ENCODE peak calls at places on chromosomes 2 and 18, in four cellular contexts. H is CD8-positive, alpha-beta memory T cell; X is heart right ventricle; D is right lobe of liver. P is an unnamed sample.

GRCh38 chr2:144914622-144915230 is 394.8 kb upstream of the ZEB2 start:
- DNase-seq in H (no peak), X (no peak), D (no peak), P (no peak)

GRCh38 chr2:130389363-130389762 is 33.5 kb downstream of the PTPN18 start:
- DNase-seq in H (no peak), X (no peak), D (no peak), P (no peak)

GRCh38 chr2:64652231-64653173 is 1.2 kb downstream of the SERTAD2 start:
- DNase-seq in H (no peak), X (peak), D (peak), P (no peak)

GRCh38 chr2:88227446-88227845 is 57.3 kb downstream of the THNSL2 start:
- DNase-seq in H (no peak), X (no peak), D (no peak), P (no peak)

GRCh38 chr2:101546376-101547058 is 71.6 kb upstream of the RFX8 start:
- DNase-seq in H (no peak), X (no peak), D (no peak), P (no peak)

GRCh38 chr18:13178976-13179375 is 39.6 kb upstream of the LDLRAD4 start:
- DNase-seq in H (no peak), X (no peak), D (no peak), P (no peak)

GRCh38 chr2:108243566-108243965 is 3.8 kb downstream of the SULT1C3 start:
- DNase-seq in H (no peak), X (no peak), D (no peak), P (no peak)

GRCh38 chr18:5625076-5625475 is 81.3 kb upstream of the EPB41L3 start:
- DNase-seq in H (no peak), X (no peak), D (no peak), P (no peak)

GRCh38 chr2:239502430-239503221 is 101.8 kb upstream of the HDAC4 start:
- DNase-seq in H (no peak), X (no peak), D (peak), P (no peak)

GRCh38 chr2:35114765-35115164 is 1240.8 kb upstream of the CRIM1 start:
- DNase-seq in H (no peak), X (no peak), D (no peak), P (no peak)

GRCh38 chr2:199201539-199201938 is 256.2 kb downstream of the SATB2 start:
- DNase-seq in H (no peak), X (no peak), D (no peak), P (no peak)

GRCh38 chr18:59072727-59073421 is 66.8 kb upstream of the SEC11C start:
- DNase-seq in H (no peak), X (no peak), D (no peak), P (no peak)

GRCh38 chr2:182447163-182447562 is 20.3 kb upstream of the PDE1A start:
- DNase-seq in H (no peak), X (no peak), D (no peak), P (no peak)

GRCh38 chr2:39881494-39881893 is 102.4 kb upstream of the THUMPD2 start:
- DNase-seq in H (no peak), X (no peak), D (no peak), P (no peak)

GRCh38 chr2:23828986-23829385 is 97.9 kb downstream of the ATAD2B start:
- DNase-seq in H (no peak), X (no peak), D (no peak), P (no peak)

GRCh38 chr2:242027676-242028450 is 158.3 kb downstream of the RTP5 start:
- DNase-seq in H (no peak), X (no peak), D (no peak), P (no peak)

GRCh38 chr2:223771480-223771879 is 65.9 kb downstream of the AP1S3 start:
- DNase-seq in H (no peak), X (no peak), D (no peak), P (no peak)

GRCh38 chr2:225290723-225291400 is 108.6 kb upstream of the NYAP2 start:
- DNase-seq in H (no peak), X (no peak), D (no peak), P (no peak)

GRCh38 chr2:61469424-61470121 is 1.3 kb downstream of the USP34 start:
- DNase-seq in H (peak), X (no peak), D (no peak), P (no peak)

GRCh38 chr18:62281684-62282083 is 43.4 kb upstream of the TNFRSF11A start:
- DNase-seq in H (no peak), X (no peak), D (no peak), P (no peak)

GRCh38 chr2:188527110-188527509 is 235.4 kb downstream of the GULP1 start:
- DNase-seq in H (no peak), X (no peak), D (no peak), P (no peak)

GRCh38 chr2:157764386-157764785 is 111.7 kb downstream of the ACVR1 start:
- DNase-seq in H (no peak), X (no peak), D (peak), P (no peak)

GRCh38 chr2:7686016-7686385 is 768.8 kb downstream of the RNF144A start:
- DNase-seq in H (no peak), X (no peak), D (no peak), P (no peak)

GRCh38 chr18:44229693-44230108 is 451.0 kb upstream of the SETBP1 start:
- DNase-seq in H (no peak), X (peak), D (no peak), P (no peak)

GRCh38 chr2:226320073-226320948 is 479.3 kb downstream of the IRS1 start:
- DNase-seq in H (no peak), X (no peak), D (no peak), P (no peak)

GRCh38 chr18:54752185-54752584 is 76.1 kb upstream of the RAB27B start:
- DNase-seq in H (no peak), X (no peak), D (no peak), P (no peak)

GRCh38 chr2:169091761-169092523 is 22.6 kb downstream of the DHRS9 start:
- DNase-seq in H (no peak), X (no peak), D (no peak), P (no peak)

GRCh38 chr18:3903341-3903740 is 453.4 kb downstream of the TGIF1 start:
- DNase-seq in H (no peak), X (no peak), D (no peak), P (no peak)

GRCh38 chr2:231709636-231709980 is 1.3 kb downstream of the PTMA start:
- DNase-seq in H (peak), X (peak), D (peak), P (no peak)

GRCh38 chr2:71556811-71557210 is 103.5 kb downstream of the DYSF start:
- DNase-seq in H (no peak), X (no peak), D (peak), P (no peak)

GRCh38 chr2:134207589-134208209 is 46.2 kb upstream of the MGAT5 start:
- DNase-seq in H (peak), X (peak), D (peak), P (peak)

GRCh38 chr2:11491348-11491930 is 25.5 kb upstream of the E2F6 start:
- DNase-seq in H (no peak), X (no peak), D (no peak), P (no peak)

GRCh38 chr2:60100034-60100433 is 453.4 kb downstream of the BCL11A start:
- DNase-seq in H (no peak), X (no peak), D (no peak), P (peak)

GRCh38 chr2:203714112-203714511 is 7.7 kb downstream of the CD28 start:
- DNase-seq in H (no peak), X (no peak), D (peak), P (no peak)

GRCh38 chr2:177552414-177553175 is 160.0 kb downstream of the AGPS start:
- DNase-seq in H (peak), X (peak), D (peak), P (peak)

GRCh38 chr2:172564376-172564775 is 8.5 kb downstream of the PDK1 start:
- DNase-seq in H (no peak), X (no peak), D (no peak), P (no peak)

GRCh38 chr2:96143231-96143847 is 1.9 kb downstream of the DUSP2 start:
- DNase-seq in H (no peak), X (no peak), D (peak), P (no peak)
- H3K4me3 ChIP-seq in H (peak), X (no peak), D (no peak), P (peak)

DNA sequence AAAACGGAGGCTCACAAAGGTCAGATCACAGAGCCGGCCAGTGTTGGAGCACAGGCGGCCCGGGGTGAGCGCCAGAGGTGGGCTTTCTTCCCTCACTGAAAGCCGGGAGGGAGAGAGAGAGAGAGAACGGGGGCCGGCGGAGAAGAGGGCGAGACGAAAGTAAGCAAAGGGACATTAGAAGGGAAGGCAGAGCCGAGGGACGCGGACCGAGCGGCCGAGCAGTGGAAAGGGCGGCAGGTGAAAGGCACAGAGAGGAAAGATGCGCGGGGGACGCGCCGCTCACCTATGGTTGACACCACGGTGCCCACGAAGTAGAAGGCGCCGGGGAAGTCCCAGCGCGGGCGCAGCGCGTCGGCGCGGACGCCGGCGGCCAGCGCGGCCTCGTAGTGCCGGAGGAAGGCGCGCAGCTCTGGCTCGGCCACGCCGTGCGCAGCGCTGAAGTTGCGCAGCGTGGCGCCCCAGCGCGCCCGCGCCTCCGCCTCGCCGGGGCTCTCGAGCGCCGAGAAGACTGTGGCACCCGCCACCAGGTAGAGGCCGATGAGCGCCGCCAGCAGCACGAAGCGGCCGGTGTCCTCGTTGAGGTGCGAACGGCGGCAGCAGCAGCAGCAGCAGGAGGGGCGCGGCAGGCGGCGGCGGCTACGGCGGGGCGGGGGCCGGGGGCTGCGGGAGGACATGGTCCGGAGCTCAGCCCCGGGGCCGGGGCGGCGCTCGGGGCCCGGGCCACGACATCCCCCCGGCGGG is 166.9 kb downstream of the MSH2 start:
- DNase-seq in H (no peak), X (no peak), D (no peak), P (no peak)
- H3K4me3 ChIP-seq in H (no peak), X (peak), D (no peak), P (no peak)

DNA sequence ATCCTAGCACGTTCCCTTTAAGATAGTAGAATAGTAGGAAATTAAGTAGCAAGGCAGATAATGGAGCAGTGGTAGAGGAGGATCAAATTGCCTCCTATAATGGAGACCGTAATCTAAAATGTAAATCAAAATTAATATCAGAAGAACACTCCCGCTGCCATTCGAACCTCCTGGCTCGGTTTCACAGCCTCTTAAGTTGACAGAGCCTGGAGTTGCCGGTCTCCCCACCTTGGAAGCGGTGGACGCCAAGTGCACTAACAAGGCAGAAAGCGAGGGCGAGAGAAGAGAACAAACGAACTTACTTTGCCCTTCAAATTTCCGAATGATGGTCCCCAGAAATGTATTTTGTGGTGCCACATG is 446 bp downstream of the KCNH7 start:
- DNase-seq in H (no peak), X (no peak), D (no peak), P (no peak)
- H3K4me3 ChIP-seq in H (no peak), X (no peak), D (no peak), P (no peak)

GRCh38 chr2:165632594-165632993 is 161.5 kb downstream of the GALNT3 start:
- DNase-seq in H (no peak), X (no peak), D (no peak), P (no peak)
- H3K4me3 ChIP-seq in H (no peak), X (no peak), D (no peak), P (no peak)

GRCh38 chr18:74951165-74951760 is 257.7 kb downstream of the PTGR3 start:
- DNase-seq in H (no peak), X (no peak), D (no peak), P (no peak)
- H3K4me3 ChIP-seq in H (no peak), X (no peak), D (no peak), P (no peak)

GRCh38 chr2:85433511-85434089 is 15.1 kb downstream of the SH2D6 start:
- DNase-seq in H (no peak), X (peak), D (peak), P (no peak)
- H3K4me3 ChIP-seq in H (no peak), X (no peak), D (no peak), P (no peak)

DNA sequence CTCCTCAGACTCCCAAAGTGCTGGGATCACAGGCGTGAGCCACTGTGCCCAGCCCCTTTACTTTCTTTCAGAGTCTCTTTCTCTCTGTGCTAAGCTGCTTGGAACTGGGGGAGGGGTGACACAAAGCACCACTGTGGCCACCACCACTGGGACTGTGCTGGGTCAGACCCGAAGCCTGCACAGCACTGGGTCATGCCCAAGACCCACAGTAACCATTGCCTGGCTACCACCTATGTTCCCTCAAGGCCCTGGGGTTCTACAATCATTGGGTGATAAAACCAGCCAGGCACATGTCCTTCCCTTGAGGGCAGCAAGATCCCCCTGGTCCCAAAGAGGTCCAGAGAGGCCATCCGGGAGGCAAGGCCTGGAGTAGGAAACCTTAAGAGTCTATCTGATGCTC is 9.1 kb upstream of the CAB39 start:
- DNase-seq in H (no peak), X (no peak), D (no peak), P (no peak)
- H3K4me3 ChIP-seq in H (no peak), X (no peak), D (no peak), P (no peak)